ENCODE peak calls at places on chromosomes 6 and 20, in four cellular contexts. V is HFFc6, G is DMS79, O is anterior cingulate cortex. K is an unnamed sample.

GRCh38 chr6:142902636-142903053 is 42.3 kb downstream of the HIVEP2 start:
- DNase-seq in V (peak), G (peak), O (no peak), K (no peak)

GRCh38 chr6:110646419-110646698 is 168.9 kb downstream of the CDK19 start:
- DNase-seq in V (no peak), G (no peak), O (no peak), K (no peak)

GRCh38 chr6:12152023-12152960 is 137.9 kb upstream of the EDN1 start:
- DNase-seq in V (no peak), G (no peak), O (no peak), K (no peak)

GRCh38 chr6:161010418-161010817 is 18.8 kb downstream of the MAP3K4 start:
- DNase-seq in V (peak), G (no peak), O (no peak), K (no peak)

GRCh38 chr20:19812056-19812455 is 54.0 kb downstream of the RIN2 start:
- DNase-seq in V (no peak), G (no peak), O (no peak), K (no peak)

GRCh38 chr6:119284861-119285521 is 64.6 kb downstream of the MAN1A1 start:
- DNase-seq in V (no peak), G (no peak), O (no peak), K (no peak)

GRCh38 chr6:142457638-142458406 is 156.0 kb downstream of the ADGRG6 start:
- DNase-seq in V (no peak), G (no peak), O (no peak), K (no peak)

GRCh38 chr20:19826179-19826914 is 68.3 kb downstream of the RIN2 start:
- DNase-seq in V (no peak), G (no peak), O (no peak), K (no peak)

GRCh38 chr20:45268531-45268930 is 14.2 kb upstream of the SLPI start:
- DNase-seq in V (peak), G (no peak), O (no peak), K (no peak)

GRCh38 chr20:63471002-63471718 is 1.3 kb downstream of the KCNQ2 start:
- DNase-seq in V (no peak), G (no peak), O (no peak), K (no peak)

GRCh38 chr6:138235205-138235604 is 16.9 kb upstream of the PBOV1 start:
- DNase-seq in V (no peak), G (no peak), O (no peak), K (no peak)

GRCh38 chr20:7967199-7967844 is 27.1 kb upstream of the HAO1 start:
- DNase-seq in V (peak), G (no peak), O (no peak), K (no peak)

GRCh38 chr6:160477901-160478300 is 129.7 kb downstream of the SLC22A3 start:
- DNase-seq in V (no peak), G (no peak), O (no peak), K (no peak)

GRCh38 chr20:19964289-19965263 is 52.6 kb upstream of the NAA20 start:
- DNase-seq in V (peak), G (no peak), O (no peak), K (no peak)

GRCh38 chr6:113489946-113490345 is 367.2 kb upstream of the MARCKS start:
- DNase-seq in V (no peak), G (no peak), O (no peak), K (no peak)

GRCh38 chr6:4973415-4973814 is 30.4 kb downstream of the RPP40 start:
- DNase-seq in V (no peak), G (no peak), O (no peak), K (no peak)

GRCh38 chr6:38045701-38046305 is 226.3 kb downstream of the ZFAND3 start:
- DNase-seq in V (no peak), G (no peak), O (no peak), K (no peak)